ENCODE peak calls at places on chromosome 21, in five cellular contexts. C is dorsolateral prefrontal cortex, K is colonic mucosa, W is adrenal gland, I is body of pancreas. G is an unnamed sample.
A peak's percentile ranks its signal among the peaks of the same experiment; 100 is the strongest.

GRCh38 chr21:40793057-40793456 is 53.9 kb downstream of the DSCAM start:
- DNase-seq in C (no peak), K (no peak), W (no peak), I (no peak), G (peak; percentile 49)

GRCh38 chr21:17506936-17507335 is 5.9 kb upstream of the CXADR start:
- DNase-seq in C (no peak), K (peak; percentile 63), W (no peak), I (no peak), G (no peak)

GRCh38 chr21:29691616-29692491 is 247.9 kb downstream of the GRIK1 start:
- DNase-seq in C (no peak), K (no peak), W (no peak), I (peak; percentile 42), G (no peak)

GRCh38 chr21:46122241-46122671 is 24.3 kb downstream of the COL6A2 start:
- DNase-seq in C (peak; percentile 40), K (no peak), W (no peak), I (peak; percentile 3), G (peak; percentile 74)

GRCh38 chr21:41769106-41769505 is 2.3 kb upstream of the RIPK4 start:
- DNase-seq in C (no peak), K (no peak), W (no peak), I (no peak), G (no peak)

GRCh38 chr21:15423676-15424445 is 305.9 kb upstream of the USP25 start:
- DNase-seq in C (no peak), K (no peak), W (no peak), I (no peak), G (no peak)

GRCh38 chr21:41833138-41834115 is 45.7 kb downstream of the PRDM15 start:
- DNase-seq in C (peak; percentile 15), K (no peak), W (no peak), I (no peak), G (no peak)

GRCh38 chr21:29725025-29725736 is 214.6 kb downstream of the GRIK1 start:
- DNase-seq in C (no peak), K (no peak), W (no peak), I (peak; percentile 46), G (no peak)

GRCh38 chr21:17340081-17340480 is 172.8 kb upstream of the CXADR start:
- DNase-seq in C (no peak), K (no peak), W (no peak), I (no peak), G (no peak)

GRCh38 chr21:31538821-31539220 is 120.7 kb upstream of the SOD1 start:
- DNase-seq in C (no peak), K (no peak), W (no peak), I (no peak), G (no peak)

GRCh38 chr21:34881421-34881820 is 167.7 kb downstream of the RUNX1 start:
- DNase-seq in C (no peak), K (peak; percentile 16), W (no peak), I (no peak), G (peak; percentile 68)

GRCh38 chr21:45108808-45109800 is 34.7 kb downstream of the ADARB1 start:
- DNase-seq in C (no peak), K (no peak), W (no peak), I (no peak), G (no peak)

GRCh38 chr21:41321211-41321907 is 4.8 kb downstream of the FAM3B start:
- DNase-seq in C (no peak), K (no peak), W (no peak), I (peak; percentile 39), G (no peak)

GRCh38 chr21:41064325-41064724 is 103.6 kb upstream of the BACE2 start:
- DNase-seq in C (no peak), K (no peak), W (no peak), I (no peak), G (peak; percentile 57)

GRCh38 chr21:45122432-45123132 is 48.2 kb downstream of the ADARB1 start:
- DNase-seq in C (no peak), K (no peak), W (no peak), I (no peak), G (no peak)

GRCh38 chr21:39159342-39160063 is 23.7 kb downstream of the PSMG1 start:
- DNase-seq in C (no peak), K (no peak), W (no peak), I (no peak), G (no peak)

GRCh38 chr21:46637952-46638746 is 2.7 kb downstream of the PRMT2 start:
- DNase-seq in C (no peak), K (no peak), W (no peak), I (no peak), G (no peak)

GRCh38 chr21:41562101-41563000 is 54.4 kb upstream of the TMPRSS2 start:
- DNase-seq in C (no peak), K (no peak), W (no peak), I (no peak), G (peak; percentile 67)

GRCh38 chr21:39444406-39445145 is 1.0 kb downstream of the LCA5L start:
- DNase-seq in C (peak; percentile 47), K (no peak), W (peak; percentile 36), I (peak; percentile 10), G (peak; percentile 60)

GRCh38 chr21:39319814-39320332 is 6.4 kb upstream of the BRWD1 start:
- DNase-seq in C (no peak), K (no peak), W (no peak), I (no peak), G (peak; percentile 43)

GRCh38 chr21:35764077-35764476 is 296.2 kb downstream of the SETD4 start:
- DNase-seq in C (no peak), K (no peak), W (no peak), I (no peak), G (no peak)

GRCh38 chr21:45152265-45152746 is 77.9 kb downstream of the ADARB1 start:
- DNase-seq in C (no peak), K (peak; percentile 19), W (no peak), I (peak; percentile 18), G (no peak)

DNA sequence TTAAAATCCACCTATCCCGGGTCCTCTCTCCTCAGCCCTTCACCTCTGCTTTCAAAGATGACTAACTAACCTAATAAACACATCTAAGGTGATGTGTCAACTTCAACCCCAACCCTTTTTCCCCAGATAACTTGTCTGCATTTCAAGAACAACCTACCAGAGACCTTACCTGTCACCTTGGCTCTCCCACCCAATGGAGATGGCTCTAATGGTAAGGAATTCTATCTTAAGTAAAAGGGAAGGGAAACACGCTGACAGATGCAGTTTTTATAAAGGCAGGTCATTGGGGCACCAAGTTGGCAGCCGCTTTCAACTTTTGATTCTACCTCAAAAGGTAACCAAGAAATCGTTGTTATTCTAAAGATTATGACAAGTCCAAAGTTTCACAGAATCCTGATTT is 37.6 kb downstream of the MRPL39 start:
- DNase-seq in C (no peak), K (no peak), W (no peak), I (no peak), G (no peak)
- H3K4me3 ChIP-seq in C (no peak overlapping the region), K (no peak overlapping the region), W (no peak overlapping the region), I (no peak overlapping the region), G (no peak overlapping the region)

DNA sequence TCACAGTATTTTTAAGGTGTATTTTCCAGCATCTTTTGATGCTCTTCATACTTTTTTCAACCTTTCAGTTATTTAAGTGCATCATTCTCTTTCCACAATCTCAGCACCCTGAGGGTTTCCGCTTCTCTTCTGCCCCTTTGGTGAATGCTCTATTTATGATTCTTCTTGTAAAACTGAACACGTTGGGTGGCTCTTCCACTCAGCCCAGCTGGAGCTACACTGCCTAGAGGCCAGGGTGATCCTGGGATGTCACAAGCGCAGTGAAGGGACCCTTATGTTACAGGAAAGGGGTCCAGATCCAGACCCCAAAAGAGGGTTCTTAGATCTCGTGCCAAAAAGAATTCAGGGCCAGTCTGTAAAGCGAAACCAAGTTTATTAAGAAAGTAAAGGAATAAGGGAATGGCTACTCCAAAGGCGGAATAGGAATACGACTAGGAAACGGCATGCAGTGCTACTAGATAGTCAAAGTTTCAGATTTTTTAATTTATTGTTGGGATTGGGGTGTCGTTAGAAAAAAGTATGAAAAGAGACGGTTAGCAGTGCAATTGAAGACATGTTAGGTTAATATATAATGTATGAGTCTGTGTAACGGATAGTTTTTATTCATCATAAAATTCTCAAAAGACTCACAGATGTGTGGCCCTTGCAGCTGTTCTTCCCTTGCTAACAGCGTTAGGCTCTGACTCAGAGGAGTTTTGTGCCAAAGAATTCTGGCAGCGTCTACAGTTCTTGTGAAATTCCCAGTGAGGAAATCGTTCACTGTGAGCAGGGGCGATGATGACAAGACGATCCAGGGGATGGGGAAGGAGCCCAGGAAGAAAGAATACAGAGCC is 14.4 kb upstream of the ERVH48-1 start:
- DNase-seq in C (no peak), K (peak; percentile 67), W (peak; percentile 92), I (peak; percentile 84), G (peak; percentile 96)
- H3K4me3 ChIP-seq in C (no peak overlapping the region), K (no peak overlapping the region), W (no peak overlapping the region), I (no peak overlapping the region), G (peak overlapping the region; percentile 41)

DNA sequence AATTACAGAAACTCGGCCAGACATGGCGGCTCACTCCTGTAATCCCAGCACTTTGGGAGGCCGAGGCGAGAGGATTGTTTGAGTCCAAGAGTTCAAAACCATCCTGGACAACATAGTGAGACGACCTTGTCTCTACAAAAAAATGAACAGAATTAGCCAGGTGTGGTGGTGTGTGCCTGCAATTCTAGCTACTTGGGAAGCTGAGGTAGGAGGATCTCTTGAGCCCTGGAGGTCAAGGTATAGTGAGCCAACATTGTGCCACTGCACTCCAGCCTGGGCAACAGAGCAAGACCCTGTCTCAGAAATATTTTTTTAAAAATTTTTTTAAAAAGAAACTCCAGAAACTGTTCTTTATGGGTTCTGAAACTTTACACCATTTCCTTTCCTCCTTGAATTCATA is 38.4 kb upstream of the IFNGR2 start:
- DNase-seq in C (no peak), K (no peak), W (no peak), I (no peak), G (no peak)
- H3K4me3 ChIP-seq in C (no peak overlapping the region), K (no peak overlapping the region), W (no peak overlapping the region), I (no peak overlapping the region), G (no peak overlapping the region)

GRCh38 chr21:43985690-43986251 is 26.3 kb upstream of the TRAPPC10 start:
- DNase-seq in C (no peak), K (no peak), W (no peak), I (no peak), G (no peak)
- H3K4me3 ChIP-seq in C (no peak overlapping the region), K (no peak overlapping the region), W (no peak overlapping the region), I (no peak overlapping the region), G (no peak overlapping the region)

GRCh38 chr21:37257526-37257966 is 9.6 kb downstream of the VPS26C start:
- DNase-seq in C (peak; percentile 51), K (peak; percentile 53), W (peak; percentile 42), I (peak; percentile 13), G (peak; percentile 28)
- H3K4me3 ChIP-seq in C (peak overlapping the region; percentile 73), K (peak overlapping the region; percentile 55), W (no peak overlapping the region), I (peak overlapping the region; percentile 35), G (peak overlapping the region; percentile 66)

DNA sequence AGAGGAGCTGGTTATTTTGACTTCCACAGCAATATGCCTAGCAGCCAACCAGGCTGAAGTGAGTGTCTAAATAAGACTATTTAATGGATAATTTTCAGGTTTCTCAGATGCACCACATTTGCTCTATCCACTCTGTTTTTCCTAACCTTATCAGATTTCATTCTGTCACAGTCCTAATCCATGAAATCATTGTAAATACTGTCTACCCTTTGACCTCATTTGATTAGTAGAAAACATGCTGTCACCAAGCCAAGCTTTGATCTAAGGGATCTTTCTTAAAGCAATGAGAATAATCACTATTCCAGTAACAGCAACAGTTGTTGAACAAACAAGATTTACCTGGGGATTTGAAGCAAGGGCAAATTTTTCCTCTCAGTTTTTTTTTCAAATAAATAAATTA is 595.6 kb downstream of the LTN1 start:
- DNase-seq in C (no peak), K (no peak), W (no peak), I (no peak), G (no peak)
- H3K4me3 ChIP-seq in C (no peak overlapping the region), K (no peak overlapping the region), W (no peak overlapping the region), I (no peak overlapping the region), G (no peak overlapping the region)